ENCODE peak calls at places on chromosomes 6 and 20, in nine cellular contexts. One of them, this sample, is unnamed.

GRCh38 chr20:41848180-41848579 is 230.0 kb upstream of the CHD6 start:
- DNase-seq in activated CD4-positive, alpha-beta T cell treated with anti-CD3 and anti-CD28 coated beads, Interleukin-2, amount 50 U/mL, for 1 hour: no peak
- DNase-seq in stimulated activated naive B cell treated with anti-CD40 and anti-IgM and Interleukin-4, amounts not matched to agents 10 μg/mL and 1 μg/mL and 100 μg/mL, for 72 hours: no peak
- DNase-seq in ecto neural progenitor cell: no peak
- DNase-seq in neuronal stem cell: no peak
- DNase-seq in A172: no peak
- DNase-seq in upper lobe of right lung: no peak
- DNase-seq in activated naive CD8-positive, alpha-beta T cell treated with anti-CD3 and anti-CD28 coated beads, Interleukin-2, amount 50 U/mL, for 24 hours: no peak
- DNase-seq in tibial artery: no peak
- DNase-seq in this sample: no peak

GRCh38 chr6:143337201-143337949 is 113.1 kb downstream of the ADAT2 start:
- DNase-seq in upper lobe of right lung: no peak
- DNase-seq in neuronal stem cell: no peak
- DNase-seq in stimulated activated naive B cell treated with anti-CD40 and anti-IgM and Interleukin-4, amounts not matched to agents 10 μg/mL and 1 μg/mL and 100 μg/mL, for 72 hours: peak; percentile 12
- DNase-seq in tibial artery: no peak
- DNase-seq in ecto neural progenitor cell: peak; percentile 79
- DNase-seq in activated CD4-positive, alpha-beta T cell treated with anti-CD3 and anti-CD28 coated beads, Interleukin-2, amount 50 U/mL, for 1 hour: peak; percentile 30
- DNase-seq in activated naive CD8-positive, alpha-beta T cell treated with anti-CD3 and anti-CD28 coated beads, Interleukin-2, amount 50 U/mL, for 24 hours: peak; percentile 57
- DNase-seq in A172: peak; percentile 19
- DNase-seq in this sample: peak; percentile 52

GRCh38 chr6:225121-225721 is 67.1 kb upstream of the DUSP22 start:
- DNase-seq in ecto neural progenitor cell: no peak
- DNase-seq in neuronal stem cell: no peak
- DNase-seq in tibial artery: no peak
- DNase-seq in upper lobe of right lung: peak; percentile 66
- DNase-seq in stimulated activated naive B cell treated with anti-CD40 and anti-IgM and Interleukin-4, amounts not matched to agents 10 μg/mL and 1 μg/mL and 100 μg/mL, for 72 hours: peak; percentile 65
- DNase-seq in A172: no peak
- DNase-seq in activated CD4-positive, alpha-beta T cell treated with anti-CD3 and anti-CD28 coated beads, Interleukin-2, amount 50 U/mL, for 1 hour: peak; percentile 34
- DNase-seq in activated naive CD8-positive, alpha-beta T cell treated with anti-CD3 and anti-CD28 coated beads, Interleukin-2, amount 50 U/mL, for 24 hours: peak; percentile 63
- DNase-seq in this sample: peak; percentile 57

GRCh38 chr20:50585678-50586077 is 75.5 kb downstream of the PTPN1 start:
- DNase-seq in ecto neural progenitor cell: no peak
- DNase-seq in activated naive CD8-positive, alpha-beta T cell treated with anti-CD3 and anti-CD28 coated beads, Interleukin-2, amount 50 U/mL, for 24 hours: no peak
- DNase-seq in neuronal stem cell: no peak
- DNase-seq in tibial artery: no peak
- DNase-seq in upper lobe of right lung: no peak
- DNase-seq in A172: no peak
- DNase-seq in stimulated activated naive B cell treated with anti-CD40 and anti-IgM and Interleukin-4, amounts not matched to agents 10 μg/mL and 1 μg/mL and 100 μg/mL, for 72 hours: no peak
- DNase-seq in activated CD4-positive, alpha-beta T cell treated with anti-CD3 and anti-CD28 coated beads, Interleukin-2, amount 50 U/mL, for 1 hour: no peak
- DNase-seq in this sample: peak; percentile 32

GRCh38 chr20:46199198-46199597 is 81.1 kb downstream of the CD40 start:
- DNase-seq in upper lobe of right lung: no peak
- DNase-seq in tibial artery: no peak
- DNase-seq in neuronal stem cell: peak; percentile 43
- DNase-seq in ecto neural progenitor cell: peak; percentile 79
- DNase-seq in activated naive CD8-positive, alpha-beta T cell treated with anti-CD3 and anti-CD28 coated beads, Interleukin-2, amount 50 U/mL, for 24 hours: peak; percentile 8
- DNase-seq in activated CD4-positive, alpha-beta T cell treated with anti-CD3 and anti-CD28 coated beads, Interleukin-2, amount 50 U/mL, for 1 hour: no peak
- DNase-seq in A172: no peak
- DNase-seq in stimulated activated naive B cell treated with anti-CD40 and anti-IgM and Interleukin-4, amounts not matched to agents 10 μg/mL and 1 μg/mL and 100 μg/mL, for 72 hours: no peak
- DNase-seq in this sample: no peak

GRCh38 chr6:85385636-85386315 is 64.1 kb upstream of the NT5E start:
- DNase-seq in neuronal stem cell: no peak
- DNase-seq in stimulated activated naive B cell treated with anti-CD40 and anti-IgM and Interleukin-4, amounts not matched to agents 10 μg/mL and 1 μg/mL and 100 μg/mL, for 72 hours: no peak
- DNase-seq in ecto neural progenitor cell: no peak
- DNase-seq in activated CD4-positive, alpha-beta T cell treated with anti-CD3 and anti-CD28 coated beads, Interleukin-2, amount 50 U/mL, for 1 hour: no peak
- DNase-seq in tibial artery: no peak
- DNase-seq in upper lobe of right lung: no peak
- DNase-seq in A172: no peak
- DNase-seq in activated naive CD8-positive, alpha-beta T cell treated with anti-CD3 and anti-CD28 coated beads, Interleukin-2, amount 50 U/mL, for 24 hours: no peak
- DNase-seq in this sample: no peak

GRCh38 chr6:132598473-132598872 is 8.9 kb upstream of the TAAR5 start:
- DNase-seq in activated CD4-positive, alpha-beta T cell treated with anti-CD3 and anti-CD28 coated beads, Interleukin-2, amount 50 U/mL, for 1 hour: no peak
- DNase-seq in A172: peak; percentile 2
- DNase-seq in upper lobe of right lung: no peak
- DNase-seq in ecto neural progenitor cell: peak; percentile 47
- DNase-seq in tibial artery: no peak
- DNase-seq in stimulated activated naive B cell treated with anti-CD40 and anti-IgM and Interleukin-4, amounts not matched to agents 10 μg/mL and 1 μg/mL and 100 μg/mL, for 72 hours: no peak
- DNase-seq in activated naive CD8-positive, alpha-beta T cell treated with anti-CD3 and anti-CD28 coated beads, Interleukin-2, amount 50 U/mL, for 24 hours: no peak
- DNase-seq in neuronal stem cell: no peak
- DNase-seq in this sample: no peak

GRCh38 chr6:166258854-166259276 is 49.3 kb downstream of the PRR18 start:
- DNase-seq in activated naive CD8-positive, alpha-beta T cell treated with anti-CD3 and anti-CD28 coated beads, Interleukin-2, amount 50 U/mL, for 24 hours: peak; percentile 52
- DNase-seq in stimulated activated naive B cell treated with anti-CD40 and anti-IgM and Interleukin-4, amounts not matched to agents 10 μg/mL and 1 μg/mL and 100 μg/mL, for 72 hours: no peak
- DNase-seq in neuronal stem cell: no peak
- DNase-seq in upper lobe of right lung: peak; percentile 77
- DNase-seq in activated CD4-positive, alpha-beta T cell treated with anti-CD3 and anti-CD28 coated beads, Interleukin-2, amount 50 U/mL, for 1 hour: peak; percentile 65
- DNase-seq in tibial artery: no peak
- DNase-seq in A172: peak; percentile 77
- DNase-seq in ecto neural progenitor cell: no peak
- DNase-seq in this sample: peak; percentile 81

GRCh38 chr20:25389858-25390537 is 637 bp downstream of the ABHD12 start:
- DNase-seq in activated CD4-positive, alpha-beta T cell treated with anti-CD3 and anti-CD28 coated beads, Interleukin-2, amount 50 U/mL, for 1 hour: peak; percentile 13
- DNase-seq in stimulated activated naive B cell treated with anti-CD40 and anti-IgM and Interleukin-4, amounts not matched to agents 10 μg/mL and 1 μg/mL and 100 μg/mL, for 72 hours: peak; percentile 11
- DNase-seq in neuronal stem cell: peak; percentile 56
- DNase-seq in upper lobe of right lung: peak; percentile 80
- DNase-seq in tibial artery: peak; percentile 72
- DNase-seq in A172: no peak
- DNase-seq in ecto neural progenitor cell: peak; percentile 80
- DNase-seq in activated naive CD8-positive, alpha-beta T cell treated with anti-CD3 and anti-CD28 coated beads, Interleukin-2, amount 50 U/mL, for 24 hours: peak; percentile 38
- DNase-seq in this sample: peak; percentile 63

GRCh38 chr20:57699395-57699794 is 10.4 kb downstream of the PMEPA1 start:
- DNase-seq in ecto neural progenitor cell: no peak
- DNase-seq in activated naive CD8-positive, alpha-beta T cell treated with anti-CD3 and anti-CD28 coated beads, Interleukin-2, amount 50 U/mL, for 24 hours: no peak
- DNase-seq in activated CD4-positive, alpha-beta T cell treated with anti-CD3 and anti-CD28 coated beads, Interleukin-2, amount 50 U/mL, for 1 hour: no peak
- DNase-seq in neuronal stem cell: no peak
- DNase-seq in A172: no peak
- DNase-seq in tibial artery: no peak
- DNase-seq in upper lobe of right lung: no peak
- DNase-seq in stimulated activated naive B cell treated with anti-CD40 and anti-IgM and Interleukin-4, amounts not matched to agents 10 μg/mL and 1 μg/mL and 100 μg/mL, for 72 hours: peak; percentile 55
- DNase-seq in this sample: no peak

GRCh38 chr6:107956586-107957164 is 1.3 kb downstream of the SEC63 start:
- DNase-seq in activated naive CD8-positive, alpha-beta T cell treated with anti-CD3 and anti-CD28 coated beads, Interleukin-2, amount 50 U/mL, for 24 hours: no peak
- DNase-seq in stimulated activated naive B cell treated with anti-CD40 and anti-IgM and Interleukin-4, amounts not matched to agents 10 μg/mL and 1 μg/mL and 100 μg/mL, for 72 hours: no peak
- DNase-seq in A172: no peak
- DNase-seq in tibial artery: no peak
- DNase-seq in upper lobe of right lung: no peak
- DNase-seq in activated CD4-positive, alpha-beta T cell treated with anti-CD3 and anti-CD28 coated beads, Interleukin-2, amount 50 U/mL, for 1 hour: no peak
- DNase-seq in neuronal stem cell: no peak
- DNase-seq in ecto neural progenitor cell: no peak
- DNase-seq in this sample: no peak

GRCh38 chr6:86477510-86478166 is 459.7 kb upstream of the HTR1E start:
- DNase-seq in tibial artery: no peak
- DNase-seq in stimulated activated naive B cell treated with anti-CD40 and anti-IgM and Interleukin-4, amounts not matched to agents 10 μg/mL and 1 μg/mL and 100 μg/mL, for 72 hours: no peak
- DNase-seq in upper lobe of right lung: no peak
- DNase-seq in neuronal stem cell: peak; percentile 14
- DNase-seq in ecto neural progenitor cell: peak; percentile 60
- DNase-seq in activated CD4-positive, alpha-beta T cell treated with anti-CD3 and anti-CD28 coated beads, Interleukin-2, amount 50 U/mL, for 1 hour: no peak
- DNase-seq in activated naive CD8-positive, alpha-beta T cell treated with anti-CD3 and anti-CD28 coated beads, Interleukin-2, amount 50 U/mL, for 24 hours: no peak
- DNase-seq in A172: no peak
- DNase-seq in this sample: no peak

GRCh38 chr6:131792091-131792496 is 15.7 kb upstream of the ENPP1 start:
- DNase-seq in tibial artery: no peak
- DNase-seq in activated CD4-positive, alpha-beta T cell treated with anti-CD3 and anti-CD28 coated beads, Interleukin-2, amount 50 U/mL, for 1 hour: no peak
- DNase-seq in upper lobe of right lung: no peak
- DNase-seq in stimulated activated naive B cell treated with anti-CD40 and anti-IgM and Interleukin-4, amounts not matched to agents 10 μg/mL and 1 μg/mL and 100 μg/mL, for 72 hours: no peak
- DNase-seq in activated naive CD8-positive, alpha-beta T cell treated with anti-CD3 and anti-CD28 coated beads, Interleukin-2, amount 50 U/mL, for 24 hours: peak; percentile 29
- DNase-seq in ecto neural progenitor cell: no peak
- DNase-seq in A172: peak; percentile 77
- DNase-seq in neuronal stem cell: no peak
- DNase-seq in this sample: no peak

GRCh38 chr20:723756-724155 is 44.5 kb downstream of the SLC52A3 start:
- DNase-seq in stimulated activated naive B cell treated with anti-CD40 and anti-IgM and Interleukin-4, amounts not matched to agents 10 μg/mL and 1 μg/mL and 100 μg/mL, for 72 hours: no peak
- DNase-seq in activated naive CD8-positive, alpha-beta T cell treated with anti-CD3 and anti-CD28 coated beads, Interleukin-2, amount 50 U/mL, for 24 hours: no peak
- DNase-seq in ecto neural progenitor cell: no peak
- DNase-seq in activated CD4-positive, alpha-beta T cell treated with anti-CD3 and anti-CD28 coated beads, Interleukin-2, amount 50 U/mL, for 1 hour: no peak
- DNase-seq in A172: no peak
- DNase-seq in neuronal stem cell: no peak
- DNase-seq in upper lobe of right lung: peak; percentile 63
- DNase-seq in tibial artery: no peak
- DNase-seq in this sample: no peak

GRCh38 chr6:148677594-148678476 is 69.0 kb upstream of the UST start:
- DNase-seq in activated CD4-positive, alpha-beta T cell treated with anti-CD3 and anti-CD28 coated beads, Interleukin-2, amount 50 U/mL, for 1 hour: no peak
- DNase-seq in upper lobe of right lung: no peak
- DNase-seq in ecto neural progenitor cell: no peak
- DNase-seq in activated naive CD8-positive, alpha-beta T cell treated with anti-CD3 and anti-CD28 coated beads, Interleukin-2, amount 50 U/mL, for 24 hours: no peak
- DNase-seq in stimulated activated naive B cell treated with anti-CD40 and anti-IgM and Interleukin-4, amounts not matched to agents 10 μg/mL and 1 μg/mL and 100 μg/mL, for 72 hours: peak; percentile 68
- DNase-seq in A172: no peak
- DNase-seq in tibial artery: no peak
- DNase-seq in neuronal stem cell: no peak
- DNase-seq in this sample: no peak

This sample was measured in lower lobe of right lung.